ENCODE peak calls at places on chromosomes 13 and 19, in seven cellular contexts. J is CD4-positive, alpha-beta memory T cell; W is T-helper 1 cell; O is heart right ventricle; L is cardiac fibroblast; X is SK-N-SH; M is hypothalamus. Z is an unnamed sample.

GRCh38 chr13:48400820-48401219 is 12.1 kb downstream of the LPAR6 start:
- DNase-seq in J (peak; percentile 19), W (no peak), O (no peak), L (peak; percentile 81), X (no peak), M (no peak), Z (no peak)

GRCh38 chr13:79258489-79258888 is 147.6 kb downstream of the RBM26 start:
- DNase-seq in J (no peak), W (no peak), O (no peak), L (no peak), X (no peak), M (no peak), Z (no peak)

GRCh38 chr19:30679286-30679685 is 307.1 kb downstream of the ZNF536 start:
- DNase-seq in J (no peak), W (no peak), O (no peak), L (no peak), X (peak; percentile 55), M (no peak), Z (no peak)

GRCh38 chr19:9906475-9907087 is 29.7 kb downstream of the OLFM2 start:
- DNase-seq in J (no peak), W (no peak), O (no peak), L (peak; percentile 22), X (peak; percentile 31), M (peak; percentile 21), Z (no peak)

GRCh38 chr19:54502518-54503048 is at the start of gene LAIR2:
- DNase-seq in J (no peak), W (no peak), O (no peak), L (no peak), X (no peak), M (no peak), Z (no peak)

GRCh38 chr19:29616541-29616940 is 10.5 kb downstream of the POP4 start:
- DNase-seq in J (no peak), W (no peak), O (no peak), L (no peak), X (no peak), M (no peak), Z (no peak)

GRCh38 chr19:55377356-55378131 is 918 bp downstream of the TMEM190 start:
- DNase-seq in J (peak; percentile 22), W (no peak), O (no peak), L (no peak), X (peak; percentile 41), M (no peak), Z (no peak)

GRCh38 chr19:2627855-2628254 is 74.6 kb downstream of the GNG7 start:
- DNase-seq in J (peak; percentile 36), W (no peak), O (no peak), L (no peak), X (no peak), M (no peak), Z (no peak)

GRCh38 chr13:79837741-79838450 is 356.9 kb downstream of the NDFIP2 start:
- DNase-seq in J (no peak), W (no peak), O (no peak), L (peak; percentile 16), X (no peak), M (no peak), Z (no peak)

GRCh38 chr13:29909975-29910674 is 59.7 kb upstream of the UBL3 start:
- DNase-seq in J (no peak), W (no peak), O (no peak), L (peak; percentile 53), X (no peak), M (no peak), Z (no peak)

GRCh38 chr13:51534075-51534817 is 50.0 kb upstream of the WDFY2 start:
- DNase-seq in J (peak; percentile 58), W (no peak), O (peak; percentile 21), L (no peak), X (no peak), M (peak; percentile 22), Z (no peak)

GRCh38 chr19:58059003-58059671 is at the start of gene ZNF135:
- DNase-seq in J (no peak), W (no peak), O (peak; percentile 94), L (peak; percentile 84), X (peak; percentile 90), M (peak; percentile 84), Z (no peak)

GRCh38 chr19:20243629-20244028 is 76.6 kb downstream of the ZNF486 start:
- DNase-seq in J (no peak), W (no peak), O (no peak), L (no peak), X (no peak), M (no peak), Z (no peak)

GRCh38 chr19:53951436-53951835 is 11.3 kb upstream of the CACNG8 start:
- DNase-seq in J (no peak), W (no peak), O (no peak), L (no peak), X (no peak), M (no peak), Z (no peak)

GRCh38 chr13:70162141-70162540 is 53.9 kb upstream of the KLHL1 start:
- DNase-seq in J (no peak), W (no peak), O (no peak), L (no peak), X (no peak), M (no peak), Z (no peak)

GRCh38 chr19:53467138-53467502 is 413 bp upstream of the ZNF813 start:
- DNase-seq in J (no peak), W (peak; percentile 8), O (peak; percentile 26), L (no peak), X (peak; percentile 68), M (peak; percentile 20), Z (peak; percentile 2)

GRCh38 chr19:15280915-15281683 is 48.9 kb upstream of the EPHX3 start:
- DNase-seq in J (no peak), W (no peak), O (peak; percentile 88), L (peak; percentile 88), X (peak; percentile 70), M (peak; percentile 79), Z (no peak)

GRCh38 chr13:28056970-28057712 is 43.2 kb downstream of the FLT3 start:
- DNase-seq in J (no peak), W (no peak), O (no peak), L (no peak), X (no peak), M (no peak), Z (no peak)

GRCh38 chr19:21593008-21593427 is 87.6 kb downstream of the ZNF429 start:
- DNase-seq in J (no peak), W (no peak), O (no peak), L (no peak), X (no peak), M (no peak), Z (no peak)

GRCh38 chr13:75437582-75438318 is 44.2 kb downstream of the TBC1D4 start:
- DNase-seq in J (no peak), W (no peak), O (no peak), L (peak; percentile 66), X (no peak), M (no peak), Z (no peak)

GRCh38 chr19:996051-996838 is 4.0 kb upstream of the GRIN3B start:
- DNase-seq in J (peak; percentile 96), W (peak; percentile 72), O (no peak), L (peak; percentile 61), X (peak; percentile 83), M (peak; percentile 8), Z (peak; percentile 62)

GRCh38 chr19:3129112-3129511 is 6.7 kb upstream of the GNA15 start:
- DNase-seq in J (no peak), W (no peak), O (no peak), L (peak; percentile 79), X (no peak), M (no peak), Z (no peak)

GRCh38 chr13:99681695-99682094 is 180.4 kb downstream of the TM9SF2 start:
- DNase-seq in J (no peak), W (no peak), O (no peak), L (no peak), X (no peak), M (no peak), Z (no peak)

GRCh38 chr19:16381756-16382401 is 57.3 kb downstream of the KLF2 start:
- DNase-seq in J (no peak), W (no peak), O (peak; percentile 83), L (peak; percentile 94), X (no peak), M (peak; percentile 78), Z (no peak)

GRCh38 chr13:76944457-76944856 is 3.9 kb upstream of the ACOD1 start:
- DNase-seq in J (no peak), W (no peak), O (no peak), L (peak; percentile 51), X (no peak), M (no peak), Z (no peak)

GRCh38 chr13:45063261-45063870 is 56.9 kb upstream of the GTF2F2 start:
- DNase-seq in J (no peak), W (no peak), O (no peak), L (peak; percentile 78), X (no peak), M (no peak), Z (no peak)

GRCh38 chr19:6333439-6333838 is at the start of gene ACER1:
- DNase-seq in J (no peak), W (no peak), O (no peak), L (no peak), X (no peak), M (no peak), Z (no peak)

GRCh38 chr19:2867025-2867991 is at the start of gene ZNF556:
- DNase-seq in J (no peak), W (no peak), O (no peak), L (no peak), X (peak; percentile 99), M (no peak), Z (no peak)

GRCh38 chr13:112978561-112979405 is 9.8 kb downstream of the MCF2L start:
- DNase-seq in J (no peak), W (no peak), O (peak; percentile 62), L (no peak), X (peak; percentile 65), M (no peak), Z (no peak)

GRCh38 chr13:101785858-101786257 is 333.4 kb downstream of the ITGBL1 start:
- DNase-seq in J (no peak), W (no peak), O (peak; percentile 14), L (peak; percentile 0), X (peak; percentile 22), M (peak; percentile 21), Z (no peak)

GRCh38 chr19:4474504-4475136 is 2.5 kb downstream of the HDGFL2 start:
- DNase-seq in J (no peak), W (no peak), O (no peak), L (peak; percentile 73), X (peak; percentile 95), M (peak; percentile 69), Z (no peak)

GRCh38 chr13:106446011-106446410 is 89.5 kb downstream of the EFNB2 start:
- DNase-seq in J (no peak), W (no peak), O (no peak), L (no peak), X (no peak), M (no peak), Z (no peak)

Z was measured in activated T-helper 9 cell treated with anti-CD3 and anti-CD28 coated beads, Interleukin-2, amount 50 U/mL, for 16 hours.